ENCODE peak calls at places on chromosome 11, in ten cellular contexts. T is skeletal muscle cell; R is pancreas; C is brain microvascular endothelial cell; X is naive thymus-derived CD4-positive, alpha-beta T cell; P is dorsolateral prefrontal cortex; H is A549; E is A673; J is GM23248; N is heart right ventricle. U is an unnamed sample.

GRCh38 chr11:35494966-35495365 is 30.4 kb downstream of the PAMR1 start:
- DNase-seq in E (no peak), P (no peak), R (no peak), C (no peak), X (no peak), T (no peak), N (no peak), H (no peak), J (no peak), U (no peak)

GRCh38 chr11:34197256-34197655 is 91.8 kb downstream of the NAT10 start:
- DNase-seq in E (no peak), P (no peak), C (no peak), N (no peak), R (no peak), X (no peak), T (no peak), J (no peak), H (no peak), U (no peak)

GRCh38 chr11:63212742-63213141 is 30.7 kb downstream of the SLC22A25 start:
- DNase-seq in J (peak; percentile 45), P (no peak), T (no peak), X (peak; percentile 15), N (no peak), R (no peak), C (peak; percentile 16), E (peak; percentile 66), H (peak; percentile 30), U (peak; percentile 51)

GRCh38 chr11:2178906-2179494 is 7.4 kb upstream of the TH start:
- DNase-seq in R (no peak), X (no peak), N (no peak), E (peak; percentile 15), T (no peak), P (no peak), J (peak; percentile 69), H (peak; percentile 19), C (peak; percentile 23), U (no peak)

GRCh38 chr11:70314730-70315129 is 44.2 kb downstream of the PPFIA1 start:
- DNase-seq in N (no peak), J (no peak), H (no peak), C (no peak), X (no peak), R (no peak), T (no peak), P (no peak), E (no peak), U (no peak)

GRCh38 chr11:121418625-121419114 is 33.4 kb upstream of the SORL1 start:
- DNase-seq in J (no peak), H (no peak), R (no peak), E (peak; percentile 52), N (peak; percentile 52), X (peak; percentile 79), P (no peak), C (no peak), T (no peak), U (no peak)

GRCh38 chr11:73538381-73538872 is 59.5 kb downstream of the FAM168A start:
- DNase-seq in E (peak; percentile 94), J (peak; percentile 41), H (no peak), P (no peak), N (no peak), R (no peak), C (no peak), X (peak; percentile 11), T (no peak), U (peak; percentile 48)

GRCh38 chr11:131534031-131534430 is 163.6 kb downstream of the NTM start:
- DNase-seq in E (no peak), J (no peak), P (peak; percentile 74), H (no peak), R (no peak), C (no peak), X (no peak), N (no peak), T (no peak), U (no peak)

GRCh38 chr11:617912-618682 is 2.3 kb upstream of the IRF7 start:
- DNase-seq in C (no peak), N (no peak), R (peak; percentile 58), P (no peak), T (no peak), X (no peak), E (no peak), J (no peak), H (no peak), U (no peak)

GRCh38 chr11:614583-615452 is 932 bp downstream of the IRF7 start:
- DNase-seq in P (no peak), X (no peak), C (no peak), R (peak; percentile 76), T (no peak), J (peak; percentile 44), E (no peak), H (no peak), N (no peak), U (peak; percentile 16)

GRCh38 chr11:617248-617911 is 1.6 kb upstream of the IRF7 start:
- DNase-seq in C (no peak), T (no peak), H (no peak), R (peak; percentile 81), P (no peak), X (no peak), J (no peak), E (no peak), N (no peak), U (no peak)

GRCh38 chr11:615453-616319 is at the start of gene IRF7:
- DNase-seq in N (peak; percentile 96), T (peak; percentile 54), P (peak; percentile 88), C (peak; percentile 90), E (peak; percentile 94), J (peak; percentile 98), X (peak; percentile 74), H (peak; percentile 90), R (peak; percentile 93), U (peak; percentile 94)

DNA sequence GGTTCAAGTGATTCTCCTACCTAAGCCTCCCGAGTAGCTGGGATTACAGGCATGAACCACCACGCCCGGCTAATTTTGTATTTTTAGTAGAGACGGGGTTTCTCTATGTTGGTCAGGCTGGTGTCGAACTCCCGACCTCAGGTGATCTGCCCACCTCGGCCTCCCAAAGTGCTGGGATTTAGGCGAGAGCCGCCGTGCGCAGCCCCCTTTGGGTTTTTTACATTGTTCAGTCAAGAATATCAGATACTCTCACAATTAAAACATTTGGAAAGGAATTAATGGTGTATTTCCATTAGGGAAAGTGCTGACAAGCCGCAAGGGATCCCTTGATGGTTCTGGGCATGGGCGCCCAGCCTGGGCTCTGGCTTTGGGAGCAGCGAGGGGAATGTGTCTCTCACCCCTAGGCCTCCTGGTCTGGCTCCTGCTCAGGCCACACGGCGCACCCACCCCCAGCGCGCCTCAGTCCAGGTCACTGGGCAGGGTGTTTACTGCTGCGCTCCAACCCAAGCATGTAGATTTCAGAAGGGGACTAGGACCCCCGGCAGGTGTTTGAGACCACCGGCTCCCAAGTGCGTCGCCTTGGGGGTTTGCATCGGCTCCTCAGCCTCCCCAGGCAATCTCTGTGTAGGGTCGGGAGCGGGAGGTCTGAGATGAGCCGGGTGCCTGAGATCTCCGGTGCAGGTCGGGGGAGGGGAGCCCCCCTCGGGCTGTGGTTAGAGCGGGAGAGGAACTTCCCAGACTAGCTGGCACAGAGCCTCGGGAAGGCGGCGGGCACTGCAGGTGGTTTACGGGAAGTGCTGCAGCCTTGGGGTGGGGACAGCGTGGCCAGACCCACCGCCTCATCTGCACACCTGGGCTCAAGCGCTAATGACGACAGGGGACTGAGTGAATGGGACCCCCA is 820 bp upstream of the IRF7 start:
- DNase-seq in T (no peak), H (no peak), N (no peak), X (no peak), P (no peak), R (peak; percentile 69), J (no peak), E (no peak), C (no peak), U (no peak)
- H3K4me3 ChIP-seq in T (peak overlapping the region; percentile 63), H (no peak overlapping the region), N (peak overlapping the region; percentile 67), X (peak overlapping the region; percentile 97), P (peak overlapping the region; percentile 73), R (no peak overlapping the region), J (peak overlapping the region; percentile 88), E (no peak overlapping the region), C (peak overlapping the region; percentile 71), U (peak overlapping the region; percentile 90)

DNA sequence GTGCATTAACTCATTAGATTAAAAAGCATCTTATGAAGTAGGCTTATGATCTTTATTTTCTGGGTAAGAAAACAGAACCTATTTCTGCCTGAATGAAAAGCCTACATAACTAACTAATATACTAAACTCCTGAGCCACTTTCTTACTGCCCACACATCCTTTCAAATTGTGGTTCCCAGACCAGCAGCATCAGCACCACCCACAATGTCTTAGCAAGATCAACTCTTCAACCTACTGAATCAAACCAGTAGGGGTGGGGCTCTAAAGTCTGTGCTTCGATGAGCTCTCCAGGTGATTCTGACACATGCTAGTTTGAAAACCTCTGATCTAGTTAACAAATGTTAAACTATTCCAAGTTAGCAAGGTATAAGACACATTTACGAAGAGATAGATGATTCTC is 462.4 kb downstream of the DLG2 start:
- DNase-seq in J (no peak), N (no peak), T (no peak), C (no peak), H (no peak), P (no peak), X (no peak), E (no peak), R (no peak), U (no peak)
- H3K4me3 ChIP-seq in J (no peak overlapping the region), N (no peak overlapping the region), T (no peak overlapping the region), C (no peak overlapping the region), H (no peak overlapping the region), P (no peak overlapping the region), X (no peak overlapping the region), E (no peak overlapping the region), R (no peak overlapping the region), U (no peak overlapping the region)

GRCh38 chr11:26994579-26995210 is 783 bp downstream of the FIBIN start:
- DNase-seq in N (no peak), C (no peak), T (no peak), P (no peak), H (no peak), X (no peak), E (no peak), R (peak; percentile 58), J (peak; percentile 46), U (no peak)
- H3K4me3 ChIP-seq in N (peak overlapping the region; percentile 54), C (peak overlapping the region; percentile 81), T (peak overlapping the region; percentile 81), P (peak overlapping the region; percentile 65), H (no peak overlapping the region), X (no peak overlapping the region), E (no peak overlapping the region), R (no peak overlapping the region), J (peak overlapping the region; percentile 95), U (peak overlapping the region; percentile 43)

GRCh38 chr11:90846628-90847027 is 623.8 kb upstream of the CHORDC1 start:
- DNase-seq in J (no peak), P (no peak), E (no peak), N (no peak), X (no peak), H (no peak), T (no peak), R (no peak), C (no peak), U (no peak)

GRCh38 chr11:90845799-90846198 is 623.0 kb upstream of the CHORDC1 start:
- DNase-seq in R (no peak), E (no peak), X (no peak), H (no peak), J (no peak), C (no peak), N (no peak), T (no peak), P (no peak), U (no peak)

GRCh38 chr11:90849278-90849677 is 626.4 kb upstream of the CHORDC1 start:
- DNase-seq in R (no peak), P (no peak), J (no peak), N (no peak), T (no peak), X (no peak), E (no peak), C (no peak), H (peak; percentile 8), U (no peak)

GRCh38 chr11:90847268-90847886 is 624.5 kb upstream of the CHORDC1 start:
- DNase-seq in T (no peak), E (no peak), J (no peak), X (no peak), H (no peak), C (no peak), N (no peak), P (no peak), R (no peak), U (no peak)

DNA sequence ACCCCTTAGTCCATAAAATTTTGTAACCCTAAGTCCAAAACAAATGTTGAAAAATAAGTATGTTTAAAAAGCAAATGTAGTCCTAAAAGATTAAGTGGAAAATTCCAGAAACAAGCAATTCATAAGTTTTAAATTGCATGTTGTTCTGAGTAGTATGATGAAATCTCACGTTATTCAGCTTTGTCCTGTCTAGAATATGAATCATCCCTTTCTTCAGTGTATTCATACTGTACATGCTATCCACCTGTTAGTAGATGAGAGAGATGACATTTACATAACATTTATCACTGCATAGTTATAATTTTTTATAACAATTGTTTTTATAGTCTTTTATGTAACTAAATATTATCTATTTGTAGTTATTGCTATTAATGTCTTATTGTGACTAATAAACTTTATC is 622.3 kb upstream of the CHORDC1 start:
- DNase-seq in J (no peak), E (no peak), C (no peak), T (no peak), X (no peak), P (no peak), R (no peak), H (no peak), N (no peak), U (no peak)
- H3K4me3 ChIP-seq in J (no peak overlapping the region), E (no peak overlapping the region), C (no peak overlapping the region), T (no peak overlapping the region), X (no peak overlapping the region), P (no peak overlapping the region), R (no peak overlapping the region), H (no peak overlapping the region), N (no peak overlapping the region), U (no peak overlapping the region)

U was measured in neural progenitor cell.